ENCODE peak calls at places on chromosomes 4 and X, in ten cellular contexts. One of them, this sample, is unnamed.
A peak's percentile ranks its signal among the peaks of the same experiment; 100 is the strongest.

GRCh38 chr4:109406337-109406931 is 27.2 kb upstream of the SEC24B start:
- DNase-seq in lower lobe of right lung: no peak
- DNase-seq in stomach: no peak
- DNase-seq in pancreas: no peak
- DNase-seq in Panc1: peak; percentile 28
- DNase-seq in naive thymus-derived CD4-positive, alpha-beta T cell: peak; percentile 50
- DNase-seq in ovary: no peak
- DNase-seq in IMR-90: peak; percentile 71
- DNase-seq in heart right ventricle: no peak
- DNase-seq in SJSA1: no peak
- DNase-seq in this sample: no peak

GRCh38 chrX:131828482-131828881 is 194.6 kb upstream of the STK26 start:
- DNase-seq in SJSA1: no peak
- DNase-seq in lower lobe of right lung: no peak
- DNase-seq in Panc1: no peak
- DNase-seq in pancreas: no peak
- DNase-seq in heart right ventricle: no peak
- DNase-seq in stomach: no peak
- DNase-seq in naive thymus-derived CD4-positive, alpha-beta T cell: no peak
- DNase-seq in IMR-90: no peak
- DNase-seq in ovary: no peak
- DNase-seq in this sample: no peak

GRCh38 chr4:118814054-118814453 is 21.9 kb downstream of the SEC24D start:
- DNase-seq in pancreas: no peak
- DNase-seq in ovary: no peak
- DNase-seq in lower lobe of right lung: no peak
- DNase-seq in SJSA1: no peak
- DNase-seq in naive thymus-derived CD4-positive, alpha-beta T cell: no peak
- DNase-seq in stomach: no peak
- DNase-seq in Panc1: no peak
- DNase-seq in IMR-90: no peak
- DNase-seq in heart right ventricle: no peak
- DNase-seq in this sample: no peak

GRCh38 chr4:135533053-135533452 is 1331.5 kb upstream of the PABPC4L start:
- DNase-seq in SJSA1: no peak
- DNase-seq in lower lobe of right lung: no peak
- DNase-seq in pancreas: no peak
- DNase-seq in stomach: no peak
- DNase-seq in heart right ventricle: no peak
- DNase-seq in ovary: no peak
- DNase-seq in naive thymus-derived CD4-positive, alpha-beta T cell: no peak
- DNase-seq in IMR-90: no peak
- DNase-seq in Panc1: no peak
- DNase-seq in this sample: no peak

GRCh38 chrX:46819136-46819535 is 17.7 kb upstream of the RP2 start:
- DNase-seq in ovary: no peak
- DNase-seq in Panc1: no peak
- DNase-seq in lower lobe of right lung: no peak
- DNase-seq in stomach: no peak
- DNase-seq in naive thymus-derived CD4-positive, alpha-beta T cell: no peak
- DNase-seq in SJSA1: no peak
- DNase-seq in heart right ventricle: no peak
- DNase-seq in pancreas: no peak
- DNase-seq in IMR-90: no peak
- DNase-seq in this sample: no peak

GRCh38 chrX:84168574-84168973 is 19.4 kb downstream of the RPS6KA6 start:
- DNase-seq in ovary: no peak
- DNase-seq in heart right ventricle: no peak
- DNase-seq in pancreas: no peak
- DNase-seq in IMR-90: peak; percentile 21
- DNase-seq in stomach: no peak
- DNase-seq in SJSA1: no peak
- DNase-seq in naive thymus-derived CD4-positive, alpha-beta T cell: no peak
- DNase-seq in lower lobe of right lung: no peak
- DNase-seq in Panc1: no peak
- DNase-seq in this sample: no peak

GRCh38 chr4:128527356-128527755 is 239.7 kb upstream of the PGRMC2 start:
- DNase-seq in heart right ventricle: no peak
- DNase-seq in SJSA1: no peak
- DNase-seq in ovary: no peak
- DNase-seq in IMR-90: no peak
- DNase-seq in naive thymus-derived CD4-positive, alpha-beta T cell: no peak
- DNase-seq in Panc1: no peak
- DNase-seq in pancreas: no peak
- DNase-seq in lower lobe of right lung: no peak
- DNase-seq in stomach: no peak
- DNase-seq in this sample: no peak

GRCh38 chr4:188754372-188755002 is 615.2 kb downstream of the TRIML1 start:
- DNase-seq in heart right ventricle: no peak
- DNase-seq in stomach: no peak
- DNase-seq in ovary: no peak
- DNase-seq in naive thymus-derived CD4-positive, alpha-beta T cell: no peak
- DNase-seq in IMR-90: no peak
- DNase-seq in pancreas: no peak
- DNase-seq in Panc1: no peak
- DNase-seq in SJSA1: no peak
- DNase-seq in lower lobe of right lung: no peak
- DNase-seq in this sample: no peak

GRCh38 chr4:3801931-3802550 is 35.9 kb downstream of the ADRA2C start:
- DNase-seq in lower lobe of right lung: peak; percentile 8
- DNase-seq in ovary: no peak
- DNase-seq in pancreas: no peak
- DNase-seq in stomach: no peak
- DNase-seq in Panc1: no peak
- DNase-seq in naive thymus-derived CD4-positive, alpha-beta T cell: no peak
- DNase-seq in heart right ventricle: no peak
- DNase-seq in SJSA1: no peak
- DNase-seq in IMR-90: no peak
- DNase-seq in this sample: peak; percentile 45

GRCh38 chrX:45381841-45382240 is 181.2 kb upstream of the DIPK2B start:
- DNase-seq in lower lobe of right lung: no peak
- DNase-seq in naive thymus-derived CD4-positive, alpha-beta T cell: no peak
- DNase-seq in stomach: no peak
- DNase-seq in ovary: no peak
- DNase-seq in pancreas: no peak
- DNase-seq in IMR-90: no peak
- DNase-seq in Panc1: no peak
- DNase-seq in heart right ventricle: no peak
- DNase-seq in SJSA1: no peak
- DNase-seq in this sample: no peak

GRCh38 chrX:115339441-115340025 is 50.0 kb downstream of the LUZP4 start:
- DNase-seq in stomach: no peak
- DNase-seq in naive thymus-derived CD4-positive, alpha-beta T cell: no peak
- DNase-seq in ovary: no peak
- DNase-seq in pancreas: no peak
- DNase-seq in heart right ventricle: no peak
- DNase-seq in IMR-90: peak; percentile 21
- DNase-seq in SJSA1: no peak
- DNase-seq in Panc1: no peak
- DNase-seq in lower lobe of right lung: no peak
- DNase-seq in this sample: no peak

GRCh38 chr4:185298728-185299394 is 89.5 kb downstream of the SNX25 start:
- DNase-seq in lower lobe of right lung: no peak
- DNase-seq in stomach: no peak
- DNase-seq in SJSA1: no peak
- DNase-seq in IMR-90: no peak
- DNase-seq in naive thymus-derived CD4-positive, alpha-beta T cell: no peak
- DNase-seq in ovary: no peak
- DNase-seq in pancreas: no peak
- DNase-seq in Panc1: no peak
- DNase-seq in heart right ventricle: no peak
- DNase-seq in this sample: no peak

GRCh38 chrX:80511969-80512760 is 91.9 kb downstream of the TENT5D start:
- DNase-seq in stomach: no peak
- DNase-seq in lower lobe of right lung: no peak
- DNase-seq in ovary: no peak
- DNase-seq in IMR-90: no peak
- DNase-seq in pancreas: no peak
- DNase-seq in heart right ventricle: no peak
- DNase-seq in naive thymus-derived CD4-positive, alpha-beta T cell: no peak
- DNase-seq in SJSA1: no peak
- DNase-seq in Panc1: no peak
- DNase-seq in this sample: no peak

GRCh38 chr4:56434599-56435000 is 815 bp downstream of the PPAT start:
- DNase-seq in pancreas: no peak
- DNase-seq in IMR-90: peak; percentile 58
- DNase-seq in SJSA1: no peak
- DNase-seq in naive thymus-derived CD4-positive, alpha-beta T cell: no peak
- DNase-seq in stomach: peak; percentile 59
- DNase-seq in heart right ventricle: no peak
- DNase-seq in lower lobe of right lung: peak; percentile 71
- DNase-seq in ovary: no peak
- DNase-seq in Panc1: no peak
- DNase-seq in this sample: no peak

GRCh38 chrX:72121381-72121780 is 10.3 kb downstream of the RTL5 start:
- DNase-seq in IMR-90: peak; percentile 75
- DNase-seq in lower lobe of right lung: peak; percentile 65
- DNase-seq in stomach: peak; percentile 49
- DNase-seq in SJSA1: peak; percentile 75
- DNase-seq in ovary: no peak
- DNase-seq in pancreas: peak; percentile 29
- DNase-seq in Panc1: no peak
- DNase-seq in naive thymus-derived CD4-positive, alpha-beta T cell: no peak
- DNase-seq in heart right ventricle: peak; percentile 52
- DNase-seq in this sample: peak; percentile 84

GRCh38 chrX:9627827-9628406 is 137.7 kb downstream of the GPR143 start:
- DNase-seq in SJSA1: peak; percentile 54
- DNase-seq in IMR-90: peak; percentile 41
- DNase-seq in Panc1: no peak
- DNase-seq in naive thymus-derived CD4-positive, alpha-beta T cell: no peak
- DNase-seq in pancreas: no peak
- DNase-seq in lower lobe of right lung: no peak
- DNase-seq in heart right ventricle: no peak
- DNase-seq in stomach: no peak
- DNase-seq in ovary: no peak
- DNase-seq in this sample: no peak

GRCh38 chr4:55080174-55080865 is 45.1 kb downstream of the KDR start:
- DNase-seq in SJSA1: no peak
- DNase-seq in heart right ventricle: no peak
- DNase-seq in pancreas: no peak
- DNase-seq in stomach: no peak
- DNase-seq in Panc1: no peak
- DNase-seq in lower lobe of right lung: no peak
- DNase-seq in ovary: no peak
- DNase-seq in naive thymus-derived CD4-positive, alpha-beta T cell: no peak
- DNase-seq in IMR-90: no peak
- DNase-seq in this sample: no peak

GRCh38 chr4:111957131-111957530 is 188.1 kb upstream of the FAM241A start:
- DNase-seq in ovary: no peak
- DNase-seq in lower lobe of right lung: no peak
- DNase-seq in heart right ventricle: no peak
- DNase-seq in stomach: no peak
- DNase-seq in naive thymus-derived CD4-positive, alpha-beta T cell: no peak
- DNase-seq in Panc1: no peak
- DNase-seq in SJSA1: no peak
- DNase-seq in IMR-90: no peak
- DNase-seq in pancreas: no peak
- DNase-seq in this sample: no peak

GRCh38 chr4:100189820-100190642 is at the start of gene DDIT4L:
- DNase-seq in naive thymus-derived CD4-positive, alpha-beta T cell: no peak
- DNase-seq in lower lobe of right lung: peak; percentile 53
- DNase-seq in heart right ventricle: peak; percentile 45
- DNase-seq in pancreas: peak; percentile 76
- DNase-seq in IMR-90: peak; percentile 37
- DNase-seq in SJSA1: peak; percentile 51
- DNase-seq in ovary: peak; percentile 60
- DNase-seq in Panc1: no peak
- DNase-seq in stomach: peak; percentile 44
- DNase-seq in this sample: peak; percentile 59

GRCh38 chr4:143403551-143403816 is 66.8 kb downstream of the GAB1 start:
- DNase-seq in SJSA1: no peak
- DNase-seq in pancreas: no peak
- DNase-seq in IMR-90: no peak
- DNase-seq in lower lobe of right lung: no peak
- DNase-seq in ovary: no peak
- DNase-seq in heart right ventricle: no peak
- DNase-seq in naive thymus-derived CD4-positive, alpha-beta T cell: no peak
- DNase-seq in stomach: no peak
- DNase-seq in Panc1: no peak
- DNase-seq in this sample: no peak
- H3K4me1 ChIP-seq in SJSA1: no peaks in the 10 kb centered on the region
- H3K4me1 ChIP-seq in pancreas: peaks cover 13% of the 10 kb centered on the region
- H3K4me1 ChIP-seq in IMR-90: peaks cover 12% of the 10 kb centered on the region
- H3K4me1 ChIP-seq in lower lobe of right lung: peaks cover 71% of the 10 kb centered on the region
- H3K4me1 ChIP-seq in ovary: peaks cover 28% of the 10 kb centered on the region
- H3K4me1 ChIP-seq in heart right ventricle: peaks cover 96% of the 10 kb centered on the region
- H3K4me1 ChIP-seq in naive thymus-derived CD4-positive, alpha-beta T cell: peaks cover 5% of the 10 kb centered on the region
- H3K4me1 ChIP-seq in stomach: peaks cover 18% of the 10 kb centered on the region
- H3K4me1 ChIP-seq in Panc1: no peaks in the 10 kb centered on the region
- H3K4me1 ChIP-seq in this sample: peaks cover 25% of the 10 kb centered on the region

GRCh38 chrX:153410328-153410727 is 944 bp upstream of the ZFP92 start:
- DNase-seq in stomach: no peak
- DNase-seq in Panc1: no peak
- DNase-seq in lower lobe of right lung: no peak
- DNase-seq in pancreas: peak; percentile 37
- DNase-seq in ovary: no peak
- DNase-seq in SJSA1: no peak
- DNase-seq in IMR-90: no peak
- DNase-seq in naive thymus-derived CD4-positive, alpha-beta T cell: no peak
- DNase-seq in heart right ventricle: no peak
- DNase-seq in this sample: no peak
- H3K27me3 ChIP-seq in stomach: peaks cover 12% of the 10 kb centered on the region
- H3K27me3 ChIP-seq in Panc1: no peaks in the 10 kb centered on the region
- H3K27me3 ChIP-seq in lower lobe of right lung: no peaks in the 10 kb centered on the region
- H3K27me3 ChIP-seq in pancreas: no peaks in the 10 kb centered on the region
- H3K27me3 ChIP-seq in ovary: no peaks in the 10 kb centered on the region
- H3K27me3 ChIP-seq in SJSA1: peaks cover 12% of the 10 kb centered on the region
- H3K27me3 ChIP-seq in IMR-90: peaks cover 8% of the 10 kb centered on the region
- H3K27me3 ChIP-seq in naive thymus-derived CD4-positive, alpha-beta T cell: no peaks in the 10 kb centered on the region
- H3K27me3 ChIP-seq in heart right ventricle: no peaks in the 10 kb centered on the region
- H3K27me3 ChIP-seq in this sample: no peaks in the 10 kb centered on the region

GRCh38 chr4:14961292-14961691 is 41.0 kb upstream of the CPEB2 start:
- DNase-seq in stomach: no peak
- DNase-seq in Panc1: no peak
- DNase-seq in heart right ventricle: no peak
- DNase-seq in SJSA1: no peak
- DNase-seq in naive thymus-derived CD4-positive, alpha-beta T cell: no peak
- DNase-seq in lower lobe of right lung: no peak
- DNase-seq in pancreas: no peak
- DNase-seq in ovary: no peak
- DNase-seq in IMR-90: no peak
- DNase-seq in this sample: no peak
- H3K9me3 ChIP-seq in stomach: no peaks in the 10 kb centered on the region
- H3K9me3 ChIP-seq in Panc1: no peaks in the 10 kb centered on the region
- H3K9me3 ChIP-seq in heart right ventricle: no peaks in the 10 kb centered on the region
- H3K9me3 ChIP-seq in SJSA1: no peaks in the 10 kb centered on the region
- H3K9me3 ChIP-seq in naive thymus-derived CD4-positive, alpha-beta T cell: no peaks in the 10 kb centered on the region
- H3K9me3 ChIP-seq in lower lobe of right lung: no peaks in the 10 kb centered on the region
- H3K9me3 ChIP-seq in pancreas: no peaks in the 10 kb centered on the region
- H3K9me3 ChIP-seq in ovary: no peaks in the 10 kb centered on the region
- H3K9me3 ChIP-seq in IMR-90: no peaks in the 10 kb centered on the region
- H3K9me3 ChIP-seq in this sample: no peaks in the 10 kb centered on the region

DNA sequence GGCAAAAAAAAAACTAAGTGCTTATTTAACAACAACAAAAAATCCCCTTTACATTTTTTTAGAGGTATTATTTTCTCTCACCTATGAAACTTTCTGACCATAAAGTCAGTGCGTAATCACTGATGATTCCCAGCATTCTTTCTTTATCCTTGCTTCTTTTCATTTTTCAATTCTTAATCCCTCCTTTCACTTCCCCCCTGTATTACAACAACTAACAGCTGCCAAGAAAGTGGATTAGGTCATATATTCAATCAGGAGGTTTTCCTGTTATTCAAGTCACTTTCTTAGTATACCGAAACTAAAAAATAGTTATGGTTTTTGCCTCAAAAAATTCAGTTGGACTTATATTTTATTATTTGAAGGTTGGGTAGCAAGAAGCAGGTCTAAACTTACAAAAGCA is 2.1 kb upstream of the STAP1 start:
- DNase-seq in Panc1: no peak
- DNase-seq in naive thymus-derived CD4-positive, alpha-beta T cell: no peak
- DNase-seq in SJSA1: no peak
- DNase-seq in pancreas: no peak
- DNase-seq in stomach: no peak
- DNase-seq in heart right ventricle: no peak
- DNase-seq in IMR-90: no peak
- DNase-seq in ovary: no peak
- DNase-seq in lower lobe of right lung: no peak
- DNase-seq in this sample: no peak
- H3K4me1 ChIP-seq in Panc1: no peaks in the 10 kb centered on the region
- H3K4me1 ChIP-seq in naive thymus-derived CD4-positive, alpha-beta T cell: peaks cover 12% of the 10 kb centered on the region
- H3K4me1 ChIP-seq in SJSA1: no peaks in the 10 kb centered on the region
- H3K4me1 ChIP-seq in pancreas: no peaks in the 10 kb centered on the region
- H3K4me1 ChIP-seq in stomach: no peaks in the 10 kb centered on the region
- H3K4me1 ChIP-seq in heart right ventricle: peaks cover 7% of the 10 kb centered on the region
- H3K4me1 ChIP-seq in IMR-90: no peaks in the 10 kb centered on the region
- H3K4me1 ChIP-seq in ovary: no peaks in the 10 kb centered on the region
- H3K4me1 ChIP-seq in lower lobe of right lung: no peaks in the 10 kb centered on the region
- H3K4me1 ChIP-seq in this sample: no peaks in the 10 kb centered on the region

This sample was measured in aorta.